ENCODE peak calls at places on chromosomes 6 and 20, in five cellular contexts. H is CD4-positive, alpha-beta memory T cell; R is pancreas; Q is spleen; F is heart right ventricle. N is an unnamed sample.

GRCh38 chr6:159758031-159759001 is 3.5 kb upstream of the ACAT2 start:
- DNase-seq in H (no peak), R (no peak), Q (no peak), F (no peak), N (no peak)

GRCh38 chr6:157996201-157996712 is 14.6 kb downstream of the SYNJ2 start:
- DNase-seq in H (no peak), R (no peak), Q (peak; percentile 36), F (no peak), N (no peak)

GRCh38 chr20:22449115-22449973 is 135.0 kb downstream of the FOXA2 start:
- DNase-seq in H (no peak), R (peak; percentile 15), Q (no peak), F (no peak), N (no peak)

GRCh38 chr6:111864138-111865048 is 8.9 kb downstream of the FYN start:
- DNase-seq in H (no peak), R (no peak), Q (no peak), F (no peak), N (no peak)

GRCh38 chr20:57652865-57653545 is 32.8 kb upstream of the ZBP1 start:
- DNase-seq in H (no peak), R (no peak), Q (peak; percentile 71), F (no peak), N (no peak)

GRCh38 chr20:3890410-3890751 is 1.2 kb downstream of the PANK2 start:
- DNase-seq in H (no peak), R (no peak), Q (no peak), F (no peak), N (no peak)

GRCh38 chr6:106037060-106037459 is 49.1 kb upstream of the PRDM1 start:
- DNase-seq in H (no peak), R (no peak), Q (no peak), F (no peak), N (no peak)

GRCh38 chr6:44645276-44645675 is 257.8 kb downstream of the CDC5L start:
- DNase-seq in H (no peak), R (no peak), Q (no peak), F (no peak), N (no peak)

GRCh38 chr6:164069352-164070022 is 655.0 kb downstream of the QKI start:
- DNase-seq in H (peak; percentile 9), R (no peak), Q (no peak), F (peak; percentile 75), N (no peak)

GRCh38 chr6:108132863-108133262 is 33.0 kb upstream of the NR2E1 start:
- DNase-seq in H (no peak), R (no peak), Q (no peak), F (no peak), N (no peak)

GRCh38 chr6:108134213-108134973 is 31.4 kb upstream of the NR2E1 start:
- DNase-seq in H (no peak), R (no peak), Q (no peak), F (no peak), N (no peak)

GRCh38 chr6:108127826-108128225 is 38.0 kb upstream of the NR2E1 start:
- DNase-seq in H (no peak), R (peak; percentile 65), Q (no peak), F (no peak), N (no peak)

DNA sequence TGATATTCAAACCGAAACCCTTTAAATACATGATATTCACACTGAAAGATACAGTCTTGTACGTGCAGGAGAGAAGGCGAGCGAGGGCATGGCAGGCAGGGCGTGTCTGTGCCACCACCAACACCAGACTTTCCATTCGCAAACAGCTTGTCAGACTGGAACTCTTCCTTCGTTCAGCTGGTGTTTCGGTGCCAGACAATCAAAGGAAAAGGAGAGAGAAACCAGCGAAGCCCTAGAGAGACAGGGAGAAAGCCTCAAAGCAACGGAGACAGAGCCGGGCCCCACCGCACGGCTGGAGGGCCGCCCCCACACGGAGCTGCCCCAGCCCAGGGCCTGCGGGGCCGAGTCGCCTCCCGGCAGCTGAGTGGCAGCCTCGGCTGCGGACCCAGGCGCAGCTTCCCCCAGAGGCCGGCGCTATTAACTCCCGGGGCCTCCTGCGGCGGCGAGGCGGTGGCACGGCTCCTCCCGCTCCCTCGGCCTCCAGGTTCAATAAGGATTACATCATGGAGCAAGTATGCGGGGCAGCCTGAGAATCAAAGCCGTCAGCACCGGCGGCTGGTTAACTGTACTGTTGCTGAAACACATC is 32.1 kb upstream of the NR2E1 start:
- DNase-seq in H (no peak), R (peak; percentile 86), Q (peak; percentile 86), F (peak; percentile 53), N (no peak)
- H3K4me3 ChIP-seq in H (no peak overlapping the region), R (no peak overlapping the region), Q (peak overlapping the region; percentile 24), F (peak overlapping the region; percentile 48), N (peak overlapping the region; percentile 35)

GRCh38 chr6:90611543-90611864 is 24.6 kb upstream of the MAP3K7 start:
- DNase-seq in H (no peak), R (no peak), Q (no peak), F (no peak), N (no peak)

GRCh38 chr6:90610291-90610670 is 23.4 kb upstream of the MAP3K7 start:
- DNase-seq in H (no peak), R (no peak), Q (no peak), F (no peak), N (no peak)

GRCh38 chr6:90610671-90611542 is 24.0 kb upstream of the MAP3K7 start:
- DNase-seq in H (peak; percentile 33), R (no peak), Q (peak; percentile 81), F (peak; percentile 53), N (no peak)

GRCh38 chr6:90611996-90612690 is 25.3 kb upstream of the MAP3K7 start:
- DNase-seq in H (no peak), R (no peak), Q (no peak), F (no peak), N (no peak)
- H3K4me3 ChIP-seq in H (no peak overlapping the region), R (no peak overlapping the region), Q (no peak overlapping the region), F (no peak overlapping the region), N (no peak overlapping the region)

DNA sequence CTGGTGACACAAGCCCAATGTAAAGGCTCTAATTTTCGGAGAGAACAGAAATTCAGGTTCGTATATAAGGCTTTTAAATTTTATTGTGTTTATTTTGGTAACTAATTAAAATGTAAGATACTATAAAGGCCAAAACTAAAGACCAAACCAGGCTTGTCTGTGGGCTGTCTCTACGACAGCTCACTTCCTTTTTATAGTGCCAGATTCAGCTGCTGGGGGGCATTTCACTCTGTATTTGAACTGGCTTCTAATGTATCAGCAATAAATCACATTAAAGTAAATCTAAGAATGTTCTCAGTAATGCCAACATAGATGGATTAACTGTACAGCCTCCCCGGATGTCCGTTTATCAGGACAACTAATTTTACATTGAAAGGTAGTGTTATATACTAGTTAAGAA is 31.1 kb upstream of the STXBP5 start:
- DNase-seq in H (no peak), R (no peak), Q (no peak), F (no peak), N (no peak)
- H3K4me3 ChIP-seq in H (no peak overlapping the region), R (no peak overlapping the region), Q (no peak overlapping the region), F (no peak overlapping the region), N (no peak overlapping the region)

GRCh38 chr6:166997768-166998255 is 1.4 kb upstream of the CEP43 start:
- DNase-seq in H (peak; percentile 69), R (peak; percentile 40), Q (peak; percentile 89), F (peak; percentile 43), N (peak; percentile 23)
- H3K4me3 ChIP-seq in H (peak overlapping the region; percentile 2), R (peak overlapping the region; percentile 97), Q (peak overlapping the region; percentile 97), F (peak overlapping the region; percentile 97), N (peak overlapping the region; percentile 98)

GRCh38 chr6:79630400-79630882 is 688 bp upstream of the SH3BGRL2 start:
- DNase-seq in H (no peak), R (no peak), Q (no peak), F (no peak), N (no peak)
- H3K4me3 ChIP-seq in H (no peak overlapping the region), R (peak overlapping the region; percentile 33), Q (no peak overlapping the region), F (peak overlapping the region; percentile 71), N (no peak overlapping the region)

GRCh38 chr6:156197513-156197912 is 579.7 kb upstream of the ARID1B start:
- DNase-seq in H (no peak), R (no peak), Q (no peak), F (no peak), N (no peak)
- H3K4me3 ChIP-seq in H (no peak overlapping the region), R (no peak overlapping the region), Q (no peak overlapping the region), F (no peak overlapping the region), N (no peak overlapping the region)

GRCh38 chr20:62272200-62272599 is 30.6 kb upstream of the ADRM1 start:
- DNase-seq in H (no peak), R (no peak), Q (no peak), F (no peak), N (no peak)

GRCh38 chr20:62275263-62275619 is 27.6 kb upstream of the ADRM1 start:
- DNase-seq in H (no peak), R (no peak), Q (no peak), F (no peak), N (no peak)

GRCh38 chr20:62276448-62276847 is 26.3 kb upstream of the ADRM1 start:
- DNase-seq in H (no peak), R (peak; percentile 49), Q (no peak), F (no peak), N (no peak)

GRCh38 chr20:62273421-62273820 is 29.4 kb upstream of the ADRM1 start:
- DNase-seq in H (no peak), R (no peak), Q (no peak), F (no peak), N (no peak)

GRCh38 chr20:62274332-62275262 is 28.2 kb upstream of the ADRM1 start:
- DNase-seq in H (no peak), R (no peak), Q (no peak), F (no peak), N (no peak)
- H3K4me3 ChIP-seq in H (no peak overlapping the region), R (no peak overlapping the region), Q (no peak overlapping the region), F (no peak overlapping the region), N (no peak overlapping the region)

GRCh38 chr6:16754274-16754673 is 7.0 kb downstream of the ATXN1 start:
- DNase-seq in H (no peak), R (no peak), Q (no peak), F (no peak), N (no peak)

GRCh38 chr6:16757332-16757731 is 3.9 kb downstream of the ATXN1 start:
- DNase-seq in H (no peak), R (no peak), Q (no peak), F (no peak), N (no peak)

GRCh38 chr6:16756660-16757270 is 4.5 kb downstream of the ATXN1 start:
- DNase-seq in H (no peak), R (no peak), Q (no peak), F (no peak), N (no peak)

GRCh38 chr6:16754864-16755263 is 6.4 kb downstream of the ATXN1 start:
- DNase-seq in H (no peak), R (no peak), Q (no peak), F (no peak), N (no peak)

GRCh38 chr6:16755544-16755943 is 5.7 kb downstream of the ATXN1 start:
- DNase-seq in H (no peak), R (no peak), Q (no peak), F (no peak), N (no peak)
- H3K4me3 ChIP-seq in H (no peak overlapping the region), R (no peak overlapping the region), Q (no peak overlapping the region), F (no peak overlapping the region), N (no peak overlapping the region)

N was measured in effector memory CD4-positive, alpha-beta T cell.